ENCODE peak calls at places on chromosomes 16 and 17, in nine cellular contexts. K is LNCaP clone FGC; V is lower lobe of right lung; Z is cardiac muscle cell; R is tibial nerve; P is mammary epithelial cell; G is CD8-positive, alpha-beta T cell; A is cardiac fibroblast; H is BE2C. W is an unnamed sample.

GRCh38 chr16:81266680-81267095 is 28.2 kb downstream of the BCO1 start:
- DNase-seq in R (no peak), G (no peak), H (peak), V (no peak), K (no peak), A (no peak), P (peak), Z (no peak), W (no peak)

GRCh38 chr17:16910341-16910740 is 61.6 kb downstream of the TNFRSF13B start:
- DNase-seq in G (no peak), A (no peak), R (no peak), V (no peak), Z (no peak), P (no peak), H (no peak), K (no peak), W (no peak)

GRCh38 chr17:68089881-68090280 is 54.3 kb downstream of the KPNA2 start:
- DNase-seq in V (peak), A (peak), G (peak), K (peak), Z (no peak), P (peak), H (peak), R (peak), W (no peak)

GRCh38 chr17:82782657-82783207 is 30.9 kb downstream of the TBCD start:
- DNase-seq in G (no peak), V (no peak), P (no peak), A (no peak), K (no peak), R (no peak), H (no peak), Z (no peak), W (no peak)

GRCh38 chr17:50642722-50643656 is 8.3 kb downstream of the ABCC3 start:
- DNase-seq in P (peak), V (no peak), G (no peak), R (no peak), K (no peak), Z (no peak), A (no peak), H (peak), W (no peak)

GRCh38 chr16:17836868-17837602 is 366.3 kb upstream of the XYLT1 start:
- DNase-seq in K (no peak), V (no peak), G (no peak), H (no peak), A (peak), R (no peak), P (peak), Z (no peak), W (peak)

GRCh38 chr17:8735336-8735939 is 9.2 kb downstream of the CCDC42 start:
- DNase-seq in G (no peak), V (no peak), K (no peak), A (no peak), P (no peak), H (no peak), R (no peak), Z (no peak), W (no peak)

GRCh38 chr17:81547614-81547982 is 4.6 kb downstream of the FAAP100 start:
- DNase-seq in G (no peak), H (no peak), R (no peak), V (no peak), K (no peak), Z (no peak), P (no peak), A (no peak), W (no peak)

GRCh38 chr17:41739661-41740352 is 5.4 kb upstream of the HAP1 start:
- DNase-seq in Z (no peak), K (no peak), G (no peak), V (no peak), A (peak), R (no peak), P (peak), H (no peak), W (peak)

GRCh38 chr17:47721725-47722124 is 11.3 kb upstream of the TBX21 start:
- DNase-seq in Z (no peak), R (no peak), G (no peak), A (no peak), H (no peak), P (no peak), V (no peak), K (no peak), W (no peak)

GRCh38 chr17:48715496-48716399 is 6.6 kb downstream of the PRAC1 start:
- DNase-seq in A (no peak), K (no peak), H (no peak), V (no peak), P (no peak), Z (no peak), R (no peak), G (no peak), W (no peak)

GRCh38 chr17:50128441-50129302 is 1.3 kb downstream of the SAMD14 start:
- DNase-seq in G (no peak), R (no peak), K (no peak), V (no peak), Z (no peak), H (no peak), P (no peak), A (peak), W (no peak)

GRCh38 chr16:53933407-53933806 is 229.5 kb downstream of the FTO start:
- DNase-seq in K (no peak), Z (no peak), H (no peak), A (no peak), P (no peak), V (no peak), R (no peak), G (no peak), W (no peak)

GRCh38 chr17:57295526-57296023 is 39.3 kb downstream of the MSI2 start:
- DNase-seq in A (no peak), Z (no peak), H (no peak), P (no peak), G (no peak), K (no peak), R (no peak), V (no peak), W (no peak)

GRCh38 chr17:44408786-44409185 is 19.3 kb upstream of the ITGA2B start:
- DNase-seq in K (no peak), A (no peak), R (no peak), V (no peak), H (no peak), Z (no peak), G (no peak), P (no peak), W (no peak)

GRCh38 chr17:15092762-15093161 is 172.4 kb downstream of the PMP22 start:
- DNase-seq in K (no peak), P (peak), A (peak), R (no peak), Z (no peak), H (no peak), V (no peak), G (no peak), W (peak)

GRCh38 chr17:57649731-57650484 is 95.2 kb downstream of the CCDC182 start:
- DNase-seq in V (no peak), A (peak), R (no peak), K (no peak), P (no peak), G (no peak), Z (no peak), H (no peak), W (no peak)

GRCh38 chr17:69602969-69603368 is 188.5 kb downstream of the MAP2K6 start:
- DNase-seq in K (no peak), G (no peak), V (no peak), R (no peak), Z (no peak), P (no peak), H (no peak), A (no peak), W (no peak)

GRCh38 chr17:31736855-31737625 is 122.0 kb downstream of the COPRS start:
- DNase-seq in Z (no peak), G (no peak), A (no peak), R (no peak), H (no peak), K (no peak), P (no peak), V (no peak), W (no peak)

GRCh38 chr17:2158011-2158410 is 103.1 kb downstream of the HIC1 start:
- DNase-seq in K (no peak), R (peak), P (peak), A (peak), V (no peak), H (no peak), Z (no peak), G (no peak), W (peak)

GRCh38 chr16:35737076-35737475 is 2277.7 kb downstream of the TP53TG3F start:
- DNase-seq in G (no peak), R (no peak), Z (no peak), V (no peak), A (no peak), H (no peak), P (no peak), K (no peak), W (no peak)

GRCh38 chr17:58384900-58385299 is 32.4 kb downstream of the RNF43 start:
- DNase-seq in Z (no peak), K (no peak), H (no peak), A (no peak), P (no peak), V (no peak), G (no peak), R (no peak), W (no peak)

GRCh38 chr16:24875466-24875865 is 29.7 kb downstream of the SLC5A11 start:
- DNase-seq in G (no peak), K (no peak), P (no peak), Z (no peak), V (no peak), R (no peak), H (no peak), A (no peak), W (no peak)

GRCh38 chr17:74453665-74454196 is 12.7 kb upstream of the CD300A start:
- DNase-seq in R (no peak), A (no peak), V (no peak), P (no peak), K (no peak), H (no peak), Z (peak), G (no peak), W (no peak)

GRCh38 chr17:2094891-2095535 is 40.1 kb downstream of the HIC1 start:
- DNase-seq in H (peak), G (no peak), R (no peak), A (peak), Z (peak), P (no peak), V (peak), K (peak), W (peak)

GRCh38 chr17:27446569-27447301 is 9.5 kb upstream of the KSR1 start:
- DNase-seq in P (peak), G (no peak), R (no peak), A (peak), K (no peak), Z (no peak), V (no peak), H (peak), W (peak)

GRCh38 chr17:44988256-44988942 is 20.3 kb upstream of the C1QL1 start:
- DNase-seq in H (no peak), P (no peak), K (no peak), G (no peak), Z (no peak), R (no peak), V (no peak), A (no peak), W (no peak)

GRCh38 chr17:488993-489757 is 136.6 kb upstream of the RPH3AL start:
- DNase-seq in P (peak), A (no peak), K (no peak), H (no peak), R (no peak), Z (peak), G (peak), V (peak), W (no peak)

GRCh38 chr16:31465788-31466370 is 6.1 kb upstream of the TGFB1I1 start:
- DNase-seq in Z (no peak), A (no peak), H (no peak), K (no peak), V (no peak), R (no peak), P (no peak), G (no peak), W (no peak)

GRCh38 chr16:48833461-48833860 is 223.5 kb upstream of the N4BP1 start:
- DNase-seq in K (no peak), P (no peak), V (no peak), Z (no peak), A (no peak), R (no peak), H (no peak), G (no peak), W (no peak)

GRCh38 chr16:56662357-56663354 is 4.9 kb downstream of the MT1F start:
- DNase-seq in R (no peak), H (no peak), P (no peak), A (no peak), G (peak), V (no peak), K (no peak), Z (no peak), W (no peak)

GRCh38 chr17:61583242-61583641 is 7.8 kb downstream of the NACA2 start:
- DNase-seq in G (no peak), K (peak), P (peak), Z (peak), A (peak), H (peak), V (no peak), R (no peak), W (peak)

GRCh38 chr17:21268596-21269188 is 15.5 kb upstream of the NATD1 start:
- DNase-seq in G (no peak), P (no peak), A (no peak), R (no peak), K (no peak), Z (no peak), V (no peak), H (no peak), W (no peak)

GRCh38 chr17:77476920-77477805 is 336.4 kb downstream of the SEC14L1 start:
- DNase-seq in G (no peak), Z (peak), H (peak), P (peak), V (no peak), R (peak), K (peak), A (peak), W (peak)
- TF ChIP-seq CTCF in G (no peak), Z (no peak), H (no peak), P (no peak), V (no peak), R (peak), K (no peak), A (no peak), W (peak)

GRCh38 chr17:6914711-6915110 is 81.1 kb upstream of the ALOX12 start:
- DNase-seq in A (peak), K (no peak), V (no peak), R (no peak), P (no peak), G (peak), Z (no peak), H (no peak), W (peak)

GRCh38 chr17:6915620-6916019 is 80.2 kb upstream of the ALOX12 start:
- DNase-seq in G (no peak), A (no peak), H (no peak), P (no peak), R (no peak), Z (no peak), K (no peak), V (no peak), W (no peak)

GRCh38 chr17:6910987-6911603 is 79.6 kb upstream of the TEKT1 start:
- DNase-seq in R (no peak), Z (peak), P (peak), V (no peak), H (no peak), A (peak), K (peak), G (no peak), W (peak)

GRCh38 chr17:6912110-6913051 is 80.9 kb upstream of the TEKT1 start:
- DNase-seq in Z (no peak), G (no peak), H (no peak), R (no peak), P (no peak), A (no peak), K (no peak), V (no peak), W (no peak)

DNA sequence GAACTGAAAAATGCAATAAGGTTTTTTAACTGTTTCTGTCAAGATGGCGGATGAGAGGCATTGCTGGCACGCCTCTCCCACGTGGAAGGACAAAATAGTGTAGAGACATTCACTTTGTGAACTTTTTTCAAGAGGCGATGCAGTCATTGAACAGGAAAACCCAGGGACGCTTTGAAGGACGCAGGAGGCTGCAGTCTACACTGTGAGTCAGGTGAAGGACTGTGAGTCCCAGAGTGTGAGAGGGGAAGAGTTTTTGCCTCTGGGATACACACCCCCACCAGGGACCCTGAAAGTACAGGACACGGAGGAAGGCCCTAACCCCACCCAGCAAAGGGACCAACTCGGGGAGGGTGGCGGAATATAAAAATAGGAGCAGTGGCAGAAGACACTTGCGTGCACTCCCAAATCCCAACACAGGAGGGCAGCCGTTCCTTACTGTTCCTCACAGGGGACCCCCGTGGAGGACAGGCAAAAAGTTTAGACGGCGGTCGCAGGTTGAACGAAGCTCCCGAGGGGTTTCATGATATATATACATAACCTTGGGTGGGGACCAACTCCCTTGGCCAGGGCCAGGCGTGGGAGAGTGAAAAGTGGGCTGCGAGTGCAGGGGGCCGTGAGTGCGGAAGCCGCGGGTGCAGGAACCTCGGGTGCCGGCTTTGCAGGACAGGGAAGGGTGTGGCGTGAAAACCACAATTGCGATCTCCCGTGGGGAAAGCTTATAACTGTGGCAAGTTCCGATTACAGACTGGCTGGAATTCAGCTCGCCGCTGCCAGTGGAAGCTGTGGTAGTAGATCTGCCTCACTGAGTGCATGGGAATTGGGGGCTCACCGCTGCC is 82.0 kb upstream of the ALOX12 start:
- DNase-seq in H (peak), G (peak), A (peak), V (peak), R (peak), K (no peak), Z (peak), P (no peak), W (peak)
- H3K4me3 ChIP-seq in H (no peak), G (peak), A (peak), V (peak), R (no peak), K (no peak), Z (no peak), P (no peak), W (no peak)

GRCh38 chr16:1561266-1561665 is 27.8 kb downstream of the TMEM204 start:
- DNase-seq in Z (no peak), P (no peak), K (no peak), R (no peak), H (no peak), G (no peak), V (no peak), A (no peak), W (no peak)

GRCh38 chr16:1563786-1564185 is 30.3 kb downstream of the TMEM204 start:
- DNase-seq in V (no peak), Z (no peak), R (no peak), A (no peak), G (no peak), H (no peak), K (no peak), P (no peak), W (no peak)

GRCh38 chr16:1565083-1565805 is 31.8 kb downstream of the TMEM204 start:
- DNase-seq in R (no peak), H (no peak), P (no peak), K (no peak), A (no peak), V (no peak), Z (no peak), G (no peak), W (no peak)

GRCh38 chr16:1561836-1562235 is 28.4 kb downstream of the TMEM204 start:
- DNase-seq in R (no peak), H (no peak), P (no peak), Z (no peak), K (no peak), A (no peak), G (no peak), V (no peak), W (no peak)

DNA sequence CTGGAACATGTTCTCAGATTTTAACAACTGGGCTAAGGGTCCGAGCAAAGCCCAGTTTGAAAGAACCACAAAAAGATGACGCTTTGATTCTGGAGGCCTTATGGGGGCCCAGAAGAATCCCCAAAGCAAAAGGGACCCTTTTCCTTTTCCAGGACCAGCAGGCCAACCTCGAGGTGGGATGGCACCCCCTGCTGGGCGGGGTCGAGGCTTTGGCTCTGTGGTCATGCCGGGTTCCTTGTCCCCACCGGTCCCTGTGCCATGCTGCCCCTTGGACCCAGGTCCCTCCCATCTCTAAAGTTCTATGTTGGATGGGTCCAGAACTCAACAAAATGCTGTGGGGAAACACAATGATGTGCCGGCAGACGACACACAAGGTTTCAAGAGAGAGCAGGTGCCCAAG is 30.9 kb downstream of the TMEM204 start:
- DNase-seq in R (no peak), Z (no peak), A (no peak), V (no peak), K (no peak), H (peak), G (no peak), P (no peak), W (no peak)
- TF ChIP-seq CTCF in R (no peak), Z (peak), A (peak), V (peak), K (no peak), H (peak), G (no peak), P (no peak), W (no peak)

DNA sequence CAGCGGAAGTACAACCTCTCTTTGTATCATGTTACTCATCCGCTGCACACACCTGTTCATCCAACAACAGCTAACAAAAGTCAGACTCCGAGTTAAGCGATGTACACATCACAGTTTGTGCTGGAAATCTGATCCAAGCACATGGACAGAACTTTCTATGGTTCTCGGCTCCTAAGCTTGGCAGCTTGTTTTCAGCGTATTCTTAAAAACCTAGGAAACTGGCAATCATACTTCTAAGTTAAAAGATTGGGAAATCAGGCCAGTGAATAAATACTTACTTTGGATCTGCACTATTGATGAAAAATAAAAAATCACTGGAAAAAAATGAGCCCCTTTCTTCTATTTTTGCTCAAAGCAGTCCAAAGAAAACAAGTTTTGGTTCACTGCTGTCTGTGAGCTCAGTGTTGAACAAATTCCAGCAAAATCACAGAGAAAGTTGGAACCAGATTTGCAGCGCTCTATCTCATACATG is 71.4 kb upstream of the CREBBP start:
- DNase-seq in V (no peak), G (no peak), Z (no peak), R (peak), H (no peak), A (peak), P (no peak), K (no peak), W (peak)
- H3K4me3 ChIP-seq in V (no peak), G (no peak), Z (no peak), R (no peak), H (no peak), A (no peak), P (no peak), K (no peak), W (peak)

W was measured in fibroblast of the aortic adventitia.